ENCODE peak calls at places on chromosomes 7 and 10, in seven cellular contexts. T, V, Y, H, A, N and R are unnamed samples.

GRCh38 chr10:77594171-77594783 is 43.3 kb downstream of the KCNMA1 start:
- DNase-seq in T (no peak), V (peak; percentile 36), Y (no peak), H (no peak), A (no peak), N (no peak), R (no peak)

GRCh38 chr10:79316671-79317431 is 30.4 kb upstream of the PPIF start:
- DNase-seq in T (peak; percentile 42), V (peak; percentile 34), Y (peak; percentile 14), H (no peak), A (no peak), N (no peak), R (peak; percentile 65)

GRCh38 chr10:110641256-110641655 is 2.9 kb upstream of the RBM20 start:
- DNase-seq in T (no peak), V (no peak), Y (peak; percentile 71), H (no peak), A (peak; percentile 67), N (peak; percentile 23), R (peak; percentile 17)

GRCh38 chr10:71409516-71410104 is 12.9 kb downstream of the CDH23 start:
- DNase-seq in T (no peak), V (no peak), Y (no peak), H (no peak), A (no peak), N (no peak), R (no peak)

GRCh38 chr7:23662124-23662982 is 17.6 kb upstream of the FAM221A start:
- DNase-seq in T (no peak), V (no peak), Y (peak; percentile 69), H (no peak), A (no peak), N (no peak), R (no peak)

GRCh38 chr10:113680172-113681111 is 730 bp downstream of the CASP7 start:
- DNase-seq in T (peak; percentile 78), V (peak; percentile 78), Y (peak; percentile 65), H (peak; percentile 38), A (peak; percentile 30), N (peak; percentile 34), R (no peak)

GRCh38 chr7:123122951-123123350 is 76.8 kb downstream of the SLC13A1 start:
- DNase-seq in T (no peak), V (no peak), Y (no peak), H (no peak), A (no peak), N (no peak), R (no peak)

GRCh38 chr10:128030498-128031072 is 95.6 kb downstream of the MKI67 start:
- DNase-seq in T (no peak), V (peak; percentile 27), Y (no peak), H (no peak), A (no peak), N (no peak), R (no peak)

GRCh38 chr7:110779313-110779712 is 311.6 kb upstream of the LRRN3 start:
- DNase-seq in T (no peak), V (no peak), Y (no peak), H (no peak), A (no peak), N (no peak), R (no peak)

GRCh38 chr10:74347522-74347921 is 196.5 kb downstream of the ADK start:
- DNase-seq in T (no peak), V (no peak), Y (no peak), H (no peak), A (no peak), N (no peak), R (no peak)

GRCh38 chr7:139092090-139092796 is 17.3 kb downstream of the ZC3HAV1 start:
- DNase-seq in T (no peak), V (no peak), Y (no peak), H (no peak), A (no peak), N (no peak), R (no peak)
- H3K4me1 ChIP-seq in T (no peaks in the 10 kb centered on the region), V (peaks cover 4% of the 10 kb centered on the region), Y (no peaks in the 10 kb centered on the region), H (peaks cover 9% of the 10 kb centered on the region), A (peaks cover 11% of the 10 kb centered on the region), N (peaks cover 11% of the 10 kb centered on the region), R (peaks cover 91% of the 10 kb centered on the region)

DNA sequence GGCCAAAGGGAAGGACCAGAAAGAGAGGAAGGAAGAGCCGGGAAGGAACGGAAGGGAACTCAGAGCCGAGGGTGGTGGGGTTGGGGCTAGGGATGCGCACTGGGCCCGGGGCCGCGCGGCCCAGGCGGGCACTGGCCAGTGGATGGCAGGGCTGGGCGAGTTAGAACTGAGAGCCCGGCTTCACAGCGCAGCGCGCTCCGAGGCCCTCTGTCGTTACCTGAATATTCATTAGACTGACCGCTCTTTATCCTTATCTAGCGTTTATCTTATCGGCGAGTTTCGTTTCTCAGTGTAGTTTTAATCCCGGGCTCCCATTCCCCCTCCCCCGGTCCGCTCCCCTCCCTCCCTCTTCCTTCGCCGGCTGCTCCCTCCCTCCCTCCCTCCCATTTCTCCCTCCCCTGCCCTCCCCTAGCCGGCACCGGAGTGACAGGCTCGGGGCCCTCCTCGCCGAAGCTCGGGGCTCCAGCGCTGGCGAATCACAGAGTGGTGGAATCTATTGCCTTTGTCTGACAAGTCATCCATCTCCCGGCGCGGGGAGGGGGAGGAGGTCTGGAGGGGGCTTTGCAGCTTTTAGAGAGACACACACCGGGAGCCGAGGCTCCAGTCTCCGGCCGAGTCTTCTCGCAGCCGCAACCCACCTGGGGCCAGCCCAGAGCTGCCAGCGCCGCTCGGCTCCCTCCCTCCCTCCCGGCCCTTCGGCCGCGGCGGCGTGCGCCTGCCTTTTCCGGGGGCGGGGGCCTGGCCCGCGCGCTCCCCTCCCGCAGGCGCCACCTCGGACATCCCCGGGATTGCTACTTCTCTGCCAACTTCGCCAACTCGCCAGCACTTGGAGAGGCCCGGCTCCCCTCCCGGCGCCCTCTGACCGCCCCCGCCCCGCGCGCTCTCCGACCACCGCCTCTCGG is at the start of gene PAX2:
- DNase-seq in T (no peak), V (no peak), Y (no peak), H (no peak), A (no peak), N (peak; percentile 68), R (no peak)
- H3K4me1 ChIP-seq in T (no peaks in the 10 kb centered on the region), V (peaks cover 10% of the 10 kb centered on the region), Y (no peaks in the 10 kb centered on the region), H (peaks cover 19% of the 10 kb centered on the region), A (peaks cover 24% of the 10 kb centered on the region), N (no peaks in the 10 kb centered on the region), R (peaks cover 36% of the 10 kb centered on the region)

GRCh38 chr10:5536486-5536885 is 11.7 kb downstream of the CALML3 start:
- DNase-seq in T (no peak), V (peak; percentile 28), Y (no peak), H (no peak), A (no peak), N (no peak), R (no peak)

GRCh38 chr10:5534051-5534821 is 9.5 kb downstream of the CALML3 start:
- DNase-seq in T (no peak), V (peak; percentile 20), Y (peak; percentile 43), H (no peak), A (no peak), N (no peak), R (no peak)

GRCh38 chr10:5533098-5533731 is 8.5 kb downstream of the CALML3 start:
- DNase-seq in T (no peak), V (peak; percentile 43), Y (no peak), H (no peak), A (no peak), N (no peak), R (no peak)

GRCh38 chr10:5532618-5533097 is 7.9 kb downstream of the CALML3 start:
- DNase-seq in T (peak; percentile 55), V (peak; percentile 28), Y (no peak), H (no peak), A (no peak), N (no peak), R (no peak)

DNA sequence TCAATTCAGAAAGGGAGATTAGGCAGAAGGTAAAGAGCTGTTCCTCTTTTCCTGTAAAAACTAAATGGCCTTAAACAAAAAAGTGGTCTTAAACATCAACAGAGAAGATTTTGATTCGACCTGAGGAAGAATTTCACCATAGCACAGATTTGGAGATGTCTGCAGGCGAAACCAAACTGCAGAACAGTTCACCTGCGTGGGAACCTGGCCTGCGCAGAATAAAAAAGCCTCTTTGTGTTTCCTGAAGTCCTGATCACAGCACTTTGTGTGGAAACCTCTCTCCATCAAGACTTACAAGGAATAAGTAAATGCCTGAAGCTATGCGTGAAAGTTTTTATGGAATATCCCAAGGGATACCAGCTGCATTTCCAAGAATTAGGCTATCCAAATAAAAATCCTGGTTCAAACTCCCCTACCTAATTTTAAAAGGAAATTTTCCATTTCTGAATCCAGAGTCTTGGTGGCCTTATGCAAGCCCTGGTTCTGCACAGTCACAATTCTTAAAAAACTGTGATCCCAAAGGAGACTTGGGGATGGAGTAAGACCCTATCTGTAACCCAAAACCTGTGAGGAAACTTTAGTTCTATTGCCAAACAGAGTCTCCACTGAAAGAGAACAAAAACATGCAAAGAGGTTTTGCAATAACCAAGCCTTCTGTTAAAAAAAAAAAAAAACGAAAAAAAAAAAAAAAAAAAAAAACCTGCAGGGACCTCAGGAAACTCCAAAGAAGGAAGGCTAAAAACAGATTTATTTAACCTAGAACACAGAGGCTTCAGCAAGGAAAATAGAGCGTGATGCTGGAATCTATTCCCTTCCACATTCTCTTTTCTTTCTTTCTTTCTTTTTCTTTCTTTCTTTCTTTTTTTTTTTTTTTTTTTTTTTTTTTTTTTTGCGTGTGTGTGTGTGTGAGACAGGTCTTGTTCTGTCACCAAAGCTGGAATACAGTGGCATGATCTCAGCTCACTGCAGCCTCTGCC is 10.4 kb downstream of the CALML3 start:
- DNase-seq in T (peak; percentile 77), V (peak; percentile 7), Y (peak; percentile 38), H (no peak), A (no peak), N (no peak), R (no peak)
- H3K4me1 ChIP-seq in T (peaks cover 8% of the 10 kb centered on the region), V (no peaks in the 10 kb centered on the region), Y (no peaks in the 10 kb centered on the region), H (no peaks in the 10 kb centered on the region), A (no peaks in the 10 kb centered on the region), N (no peaks in the 10 kb centered on the region), R (no peaks in the 10 kb centered on the region)

GRCh38 chr7:90655566-90655965 is 59.4 kb downstream of the CDK14 start:
- DNase-seq in T (peak; percentile 79), V (no peak), Y (peak; percentile 97), H (no peak), A (no peak), N (no peak), R (no peak)
- H3K4me1 ChIP-seq in T (peaks cover 28% of the 10 kb centered on the region), V (no peaks in the 10 kb centered on the region), Y (peaks cover 4% of the 10 kb centered on the region), H (no peaks in the 10 kb centered on the region), A (no peaks in the 10 kb centered on the region), N (no peaks in the 10 kb centered on the region), R (no peaks in the 10 kb centered on the region)

DNA sequence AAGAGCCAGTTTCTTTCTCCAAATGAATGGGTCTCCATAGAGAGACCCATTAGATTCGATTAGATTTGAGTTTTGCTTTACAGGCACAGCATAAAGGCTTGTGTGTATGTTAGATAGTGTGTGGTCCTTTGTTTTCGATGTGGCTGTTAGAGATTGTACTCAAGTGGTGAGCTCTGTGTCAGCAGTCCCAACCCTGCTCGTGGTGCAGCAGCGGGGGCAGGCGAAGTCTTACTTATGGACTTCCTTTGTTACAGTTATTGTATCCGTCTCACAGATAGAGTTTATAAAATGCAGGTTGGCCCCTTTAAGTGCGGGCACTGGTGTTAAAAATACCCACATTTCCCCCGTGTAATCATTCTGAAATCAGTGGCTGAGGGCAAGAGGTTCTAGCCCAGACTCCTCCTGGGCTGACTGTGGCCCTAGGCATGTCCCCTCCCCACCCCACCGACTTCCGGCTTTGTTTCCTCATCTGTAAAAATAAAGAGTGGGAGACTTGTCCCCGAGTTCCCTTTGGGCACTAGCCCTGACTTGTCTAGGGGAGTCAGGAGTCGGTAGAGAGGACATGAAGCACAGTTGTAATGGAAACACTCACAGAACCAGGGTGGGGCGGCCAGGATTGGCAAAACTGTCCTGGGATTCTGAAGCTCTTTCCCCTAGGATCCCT is 28.6 kb downstream of the MTURN start:
- DNase-seq in T (no peak), V (no peak), Y (peak; percentile 33), H (no peak), A (no peak), N (no peak), R (peak; percentile 22)
- H3K4me1 ChIP-seq in T (peaks cover 15% of the 10 kb centered on the region), V (peaks cover 5% of the 10 kb centered on the region), Y (no peaks in the 10 kb centered on the region), H (peaks cover 10% of the 10 kb centered on the region), A (peaks cover 7% of the 10 kb centered on the region), N (peaks cover 30% of the 10 kb centered on the region), R (peaks cover 16% of the 10 kb centered on the region)

GRCh38 chr10:35638116-35638515 is 4.0 kb downstream of the FZD8 start:
- DNase-seq in T (no peak), V (no peak), Y (no peak), H (no peak), A (no peak), N (no peak), R (no peak)
- H3K4me1 ChIP-seq in T (peaks cover 4% of the 10 kb centered on the region), V (peaks cover 23% of the 10 kb centered on the region), Y (peaks cover 11% of the 10 kb centered on the region), H (peaks cover 19% of the 10 kb centered on the region), A (peaks cover 9% of the 10 kb centered on the region), N (peaks cover 13% of the 10 kb centered on the region), R (peaks cover 25% of the 10 kb centered on the region)